ENCODE peak calls at places on chromosomes 5 and 9, in nine cellular contexts. One of them, this sample, is unnamed.
A peak's percentile ranks its signal among the peaks of the same experiment; 100 is the strongest.

GRCh38 chr5:130222638-130223037 is 318.4 kb downstream of the CHSY3 start:
- DNase-seq in transverse colon: no peak
- DNase-seq in HFF-Myc: no peak
- DNase-seq in pancreas: no peak
- DNase-seq in NT2/D1: no peak
- DNase-seq in AG09309: no peak
- DNase-seq in NCI-H524: no peak
- DNase-seq in MV-4-11: no peak
- DNase-seq in ACHN: no peak
- DNase-seq in this sample: peak; percentile 1

GRCh38 chr5:109611505-109611904 is 78.2 kb upstream of the MAN2A1 start:
- DNase-seq in pancreas: no peak
- DNase-seq in transverse colon: no peak
- DNase-seq in AG09309: no peak
- DNase-seq in NCI-H524: peak; percentile 87
- DNase-seq in ACHN: no peak
- DNase-seq in HFF-Myc: no peak
- DNase-seq in NT2/D1: no peak
- DNase-seq in MV-4-11: no peak
- DNase-seq in this sample: no peak

GRCh38 chr9:114488398-114489129 is 16.7 kb downstream of the WHRN start:
- DNase-seq in AG09309: no peak
- DNase-seq in pancreas: no peak
- DNase-seq in HFF-Myc: no peak
- DNase-seq in transverse colon: no peak
- DNase-seq in NT2/D1: no peak
- DNase-seq in MV-4-11: no peak
- DNase-seq in NCI-H524: peak; percentile 60
- DNase-seq in ACHN: no peak
- DNase-seq in this sample: no peak

GRCh38 chr9:137575382-137575724 is 3.4 kb downstream of the DPH7 start:
- DNase-seq in AG09309: no peak
- DNase-seq in HFF-Myc: no peak
- DNase-seq in ACHN: no peak
- DNase-seq in MV-4-11: no peak
- DNase-seq in transverse colon: no peak
- DNase-seq in NCI-H524: no peak
- DNase-seq in pancreas: no peak
- DNase-seq in NT2/D1: no peak
- DNase-seq in this sample: no peak

GRCh38 chr5:115170128-115170923 is 618 bp upstream of the TRIM36 start:
- DNase-seq in pancreas: no peak
- DNase-seq in NCI-H524: peak; percentile 43
- DNase-seq in AG09309: no peak
- DNase-seq in transverse colon: no peak
- DNase-seq in MV-4-11: no peak
- DNase-seq in HFF-Myc: no peak
- DNase-seq in ACHN: no peak
- DNase-seq in NT2/D1: no peak
- DNase-seq in this sample: no peak

GRCh38 chr5:180071418-180072255 is at the start of gene RNF130:
- DNase-seq in pancreas: peak; percentile 93
- DNase-seq in HFF-Myc: peak; percentile 40
- DNase-seq in ACHN: peak; percentile 90
- DNase-seq in AG09309: peak; percentile 56
- DNase-seq in NT2/D1: peak; percentile 78
- DNase-seq in transverse colon: peak; percentile 95
- DNase-seq in MV-4-11: peak; percentile 82
- DNase-seq in NCI-H524: peak; percentile 67
- DNase-seq in this sample: peak; percentile 85

GRCh38 chr9:125889122-125889523 is 141.9 kb downstream of the PBX3 start:
- DNase-seq in transverse colon: no peak
- DNase-seq in AG09309: no peak
- DNase-seq in NT2/D1: no peak
- DNase-seq in pancreas: no peak
- DNase-seq in HFF-Myc: no peak
- DNase-seq in MV-4-11: peak; percentile 33
- DNase-seq in ACHN: no peak
- DNase-seq in NCI-H524: no peak
- DNase-seq in this sample: no peak

GRCh38 chr5:55713871-55714270 is 1.7 kb upstream of the SLC38A9 start:
- DNase-seq in pancreas: no peak
- DNase-seq in ACHN: no peak
- DNase-seq in NT2/D1: no peak
- DNase-seq in NCI-H524: no peak
- DNase-seq in HFF-Myc: no peak
- DNase-seq in transverse colon: no peak
- DNase-seq in MV-4-11: no peak
- DNase-seq in AG09309: no peak
- DNase-seq in this sample: no peak

GRCh38 chr5:16410338-16410737 is 55.3 kb downstream of the ZNF622 start:
- DNase-seq in transverse colon: peak; percentile 27
- DNase-seq in AG09309: no peak
- DNase-seq in ACHN: no peak
- DNase-seq in NT2/D1: no peak
- DNase-seq in MV-4-11: no peak
- DNase-seq in pancreas: peak; percentile 6
- DNase-seq in HFF-Myc: no peak
- DNase-seq in NCI-H524: no peak
- DNase-seq in this sample: no peak

GRCh38 chr5:111551569-111552275 is 39.4 kb upstream of the STARD4 start:
- DNase-seq in NCI-H524: no peak
- DNase-seq in pancreas: no peak
- DNase-seq in NT2/D1: peak; percentile 54
- DNase-seq in ACHN: no peak
- DNase-seq in MV-4-11: no peak
- DNase-seq in transverse colon: no peak
- DNase-seq in HFF-Myc: no peak
- DNase-seq in AG09309: no peak
- DNase-seq in this sample: peak; percentile 51

GRCh38 chr9:31542384-31543055 is 841.9 kb upstream of the ACO1 start:
- DNase-seq in NT2/D1: peak; percentile 13
- DNase-seq in pancreas: no peak
- DNase-seq in NCI-H524: no peak
- DNase-seq in MV-4-11: peak; percentile 95
- DNase-seq in ACHN: peak; percentile 15
- DNase-seq in AG09309: no peak
- DNase-seq in transverse colon: peak; percentile 13
- DNase-seq in HFF-Myc: no peak
- DNase-seq in this sample: no peak

This sample was measured in RPMI7951.